ENCODE peak calls at places on chromosomes 13 and 19, in five cellular contexts. V is hypothalamus; Q is GM03348; L is heart left ventricle; D is activated CD8-positive, alpha-beta memory T cell treated with anti-CD3 and anti-CD28 coated beads for 1 hour. B is an unnamed sample.

GRCh38 chr19:4539697-4540581 is at the start of gene LRG1:
- DNase-seq in Q (no peak), L (no peak), V (no peak), D (no peak), B (no peak)

GRCh38 chr19:28291874-28292273 is 921.1 kb downstream of the UQCRFS1 start:
- DNase-seq in L (no peak), V (no peak), Q (no peak), D (no peak), B (no peak)

GRCh38 chr13:35712907-35713685 is 236.6 kb upstream of the MAB21L1 start:
- DNase-seq in Q (peak; percentile 60), D (no peak), L (no peak), V (no peak), B (peak; percentile 70)

GRCh38 chr19:7632340-7633203 is 947 bp downstream of the PCP2 start:
- DNase-seq in V (no peak), D (no peak), L (no peak), Q (no peak), B (no peak)

GRCh38 chr13:101529419-101529818 is 76.9 kb downstream of the ITGBL1 start:
- DNase-seq in Q (no peak), V (no peak), L (no peak), D (no peak), B (peak; percentile 65)

GRCh38 chr13:100789025-100789424 is 114.4 kb upstream of the TMTC4 start:
- DNase-seq in D (no peak), V (no peak), L (no peak), Q (no peak), B (no peak)

GRCh38 chr13:107883561-107884175 is 331.7 kb downstream of the LIG4 start:
- DNase-seq in Q (no peak), L (no peak), D (no peak), V (no peak), B (peak; percentile 40)

GRCh38 chr19:39372047-39372802 is 18.7 kb downstream of the PAF1 start:
- DNase-seq in V (no peak), Q (peak; percentile 94), D (no peak), L (peak; percentile 89), B (peak; percentile 94)

GRCh38 chr13:25802579-25802978 is 249.2 kb downstream of the SHISA2 start:
- DNase-seq in L (no peak), Q (no peak), D (no peak), V (no peak), B (no peak)

GRCh38 chr19:42330521-42330835 is 5.0 kb downstream of the MEGF8 start:
- DNase-seq in L (no peak), V (no peak), D (no peak), Q (peak; percentile 66), B (no peak)

GRCh38 chr19:366951-367350 is 22.4 kb upstream of the MIER2 start:
- DNase-seq in D (no peak), V (no peak), L (no peak), Q (no peak), B (no peak)